ENCODE peak calls at places on chromosomes 2 and 18, in four cellular contexts. R, B, L and Y are unnamed samples. For H3K9me3, the result is how much of the 10 kb centered on the place peaks cover.

GRCh38 chr2:234771985-234772774 is 179.6 kb upstream of the SH3BP4 start:
- DNase-seq in B (no peak), L (no peak), R (no peak), Y (no peak)

GRCh38 chr2:26567534-26567933 is 73.6 kb downstream of the CIB4 start:
- DNase-seq in L (no peak), B (no peak), R (no peak), Y (no peak)

GRCh38 chr2:20519309-20519708 is 72.4 kb downstream of the RHOB start:
- DNase-seq in L (no peak), B (no peak), R (no peak), Y (no peak)

GRCh38 chr2:118779362-118779761 is 68.1 kb downstream of the EN1 start:
- DNase-seq in R (no peak), L (no peak), B (no peak), Y (no peak)

GRCh38 chr2:20623241-20623640 is 27.7 kb downstream of the HS1BP3 start:
- DNase-seq in B (no peak), L (no peak), R (no peak), Y (no peak)

GRCh38 chr18:36066001-36066400 is 1.4 kb downstream of the RPRD1A start:
- DNase-seq in L (no peak), B (no peak), R (peak), Y (no peak)

GRCh38 chr2:218618102-218618860 is 10.6 kb downstream of the PLCD4 start:
- DNase-seq in L (no peak), B (no peak), R (no peak), Y (no peak)

GRCh38 chr2:97699765-97700444 is 13.5 kb upstream of the ZAP70 start:
- DNase-seq in B (peak), L (peak), R (peak), Y (no peak)

GRCh38 chr2:72759755-72760154 is 66.1 kb downstream of the EXOC6B start:
- DNase-seq in R (no peak), L (no peak), B (no peak), Y (no peak)
- H3K9me3 ChIP-seq in R (under half), L (under half), B (under half), Y (under half)

GRCh38 chr2:112276954-112277353 is 1.6 kb downstream of the ZC3H6 start:
- DNase-seq in B (no peak), R (no peak), L (no peak), Y (no peak)
- H3K4me3 ChIP-seq in B (no peak), R (peak), L (no peak), Y (no peak)

GRCh38 chr2:233119123-233119522 is 59.0 kb downstream of the INPP5D start:
- DNase-seq in L (no peak), R (no peak), B (no peak), Y (no peak)

GRCh38 chr2:233116946-233117345 is 56.8 kb downstream of the INPP5D start:
- DNase-seq in R (no peak), B (no peak), L (no peak), Y (no peak)

GRCh38 chr2:233117351-233117750 is 57.2 kb downstream of the INPP5D start:
- DNase-seq in R (no peak), B (no peak), L (no peak), Y (no peak)

GRCh38 chr2:233118601-233119000 is 58.5 kb downstream of the INPP5D start:
- DNase-seq in L (no peak), R (no peak), B (no peak), Y (no peak)

GRCh38 chr2:233117811-233118480 is 57.8 kb downstream of the INPP5D start:
- DNase-seq in R (no peak), L (no peak), B (no peak), Y (no peak)
- H3K9me3 ChIP-seq in R (under half), L (under half), B (under half), Y (under half)

DNA sequence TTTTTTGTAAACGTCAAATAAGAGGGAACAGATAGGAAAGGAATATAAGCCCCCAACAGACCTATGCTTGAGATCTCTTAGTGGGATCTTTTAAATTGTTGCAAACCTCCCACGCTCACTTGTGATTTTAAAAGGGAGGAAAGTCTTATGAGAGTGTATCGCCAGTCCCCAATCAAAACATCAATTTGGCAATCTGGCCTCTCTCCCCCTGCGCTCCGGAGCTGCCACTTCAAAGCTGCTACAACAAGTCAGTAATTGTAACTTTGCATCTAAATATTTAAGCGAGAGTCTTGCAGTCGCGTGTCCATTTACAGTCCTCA is 8.5 kb downstream of the PAX3 start:
- DNase-seq in R (no peak), B (no peak), L (no peak), Y (no peak)
- H3K4me3 ChIP-seq in R (no peak), B (no peak), L (no peak), Y (no peak)

DNA sequence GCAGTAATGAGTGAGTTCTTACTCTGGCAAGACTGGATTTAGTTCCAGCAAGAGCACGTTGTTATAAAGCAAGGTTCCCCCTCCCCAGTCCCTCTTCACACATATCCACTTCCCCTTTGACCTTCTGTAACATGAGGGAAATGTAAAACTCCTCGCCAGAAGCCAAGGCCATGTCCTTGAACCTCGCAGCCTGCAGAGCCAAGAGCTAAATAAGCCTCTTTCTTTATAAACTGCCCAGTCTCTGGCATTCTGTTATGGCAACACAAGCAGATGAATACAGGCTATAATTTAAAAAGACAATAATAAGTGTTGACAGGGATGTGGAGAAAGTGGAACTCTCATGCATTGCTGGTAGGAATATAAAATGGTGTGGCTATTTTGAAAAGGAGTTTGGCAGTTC is 60.3 kb downstream of the TLK1 start:
- DNase-seq in L (no peak), B (no peak), R (no peak), Y (no peak)
- H3K9me3 ChIP-seq in L (under half), B (under half), R (under half), Y (under half)

DNA sequence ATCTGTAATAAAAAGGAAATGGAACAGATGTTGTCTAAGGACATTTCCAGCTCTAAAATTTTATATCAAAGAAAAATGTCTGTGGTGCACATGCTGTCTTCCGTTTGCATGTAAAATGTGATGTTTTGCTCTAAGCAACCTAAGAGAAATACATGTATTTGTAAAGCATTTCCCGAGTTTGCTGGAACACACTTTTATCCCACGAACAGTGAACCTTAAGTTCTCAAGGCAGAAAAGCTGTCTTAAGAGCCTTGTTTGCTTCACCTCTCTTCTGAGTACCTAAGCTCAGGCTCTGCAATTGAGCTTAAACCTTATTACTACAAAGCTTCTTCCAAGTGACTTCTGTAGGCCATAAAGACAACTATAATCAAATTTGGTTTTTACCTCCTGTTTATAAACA is 24.0 kb upstream of the TANK start:
- DNase-seq in B (no peak), L (no peak), R (no peak), Y (no peak)
- H3K4me3 ChIP-seq in B (peak), L (no peak), R (no peak), Y (no peak)

DNA sequence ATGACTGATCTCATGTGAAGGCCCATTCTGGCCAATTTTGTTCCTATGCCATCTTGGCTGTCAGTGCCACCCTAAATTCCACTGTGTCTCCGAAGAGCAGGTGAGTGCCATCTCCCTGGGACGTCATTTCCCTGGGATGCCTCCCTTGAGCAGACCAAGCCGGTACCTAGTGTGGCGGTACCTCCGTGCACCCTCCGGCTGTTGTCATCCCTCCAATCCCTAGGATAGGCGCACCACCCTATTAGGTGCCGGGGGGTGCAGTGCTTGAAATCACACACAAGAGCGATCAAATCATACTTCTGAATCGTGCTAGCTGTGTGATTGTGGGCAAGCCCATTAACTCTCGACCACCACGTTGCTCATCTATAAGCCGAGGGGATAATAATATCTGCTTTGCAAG is 81.8 kb upstream of the GLI2 start:
- DNase-seq in B (no peak), L (no peak), R (no peak), Y (no peak)
- H3K9me3 ChIP-seq in B (under half), L (under half), R (under half), Y (under half)